ENCODE peak calls at places on chromosomes 13 and 19, in four cellular contexts. P is right lobe of liver; Y is adipocyte; F is CD8-positive, alpha-beta T cell. Z is an unnamed sample.

GRCh38 chr19:48962849-48963165 is 2.3 kb upstream of the FTL start:
- DNase-seq in Y (no peak), F (no peak), P (no peak), Z (no peak)

GRCh38 chr19:38977445-38978314 is 2.1 kb upstream of the FBXO17 start:
- DNase-seq in Y (no peak), F (no peak), P (no peak), Z (peak; percentile 30)

GRCh38 chr19:49113762-49114629 is at the start of gene LIN7B:
- DNase-seq in P (no peak), Y (peak; percentile 88), F (peak; percentile 65), Z (peak; percentile 54)

GRCh38 chr13:39350461-39350881 is 252.5 kb downstream of the LHFPL6 start:
- DNase-seq in Y (peak; percentile 16), P (no peak), F (no peak), Z (peak; percentile 17)

GRCh38 chr19:14979498-14980255 is at the start of gene SLC1A6:
- DNase-seq in P (no peak), Y (peak; percentile 2), F (no peak), Z (no peak)

GRCh38 chr13:103726808-103727207 is 660.6 kb upstream of the SLC10A2 start:
- DNase-seq in P (no peak), Y (no peak), F (no peak), Z (no peak)

GRCh38 chr19:18904334-18905057 is 8.5 kb upstream of the CERS1 start:
- DNase-seq in F (no peak), P (peak; percentile 45), Y (no peak), Z (no peak)

GRCh38 chr13:32951580-32951979 is 64.6 kb upstream of the KL start:
- DNase-seq in F (no peak), Y (no peak), P (no peak), Z (no peak)

GRCh38 chr13:26379831-26380230 is 125.9 kb downstream of the CDK8 start:
- DNase-seq in Y (no peak), P (no peak), F (no peak), Z (no peak)

GRCh38 chr19:39339636-39340035 is 2.6 kb upstream of the SAMD4B start:
- DNase-seq in P (no peak), F (no peak), Y (no peak), Z (no peak)

GRCh38 chr13:48892311-48892710 is 83.4 kb upstream of the FNDC3A start:
- DNase-seq in Y (peak; percentile 85), P (no peak), F (no peak), Z (peak; percentile 92)

GRCh38 chr13:32538234-32538620 is 368 bp downstream of the N4BP2L2 start:
- DNase-seq in F (no peak), P (peak; percentile 61), Y (peak; percentile 74), Z (peak; percentile 61)

GRCh38 chr13:66994097-66994496 is 236.0 kb downstream of the PCDH9 start:
- DNase-seq in F (no peak), P (peak; percentile 83), Y (peak; percentile 91), Z (peak; percentile 76)

GRCh38 chr13:80339578-80339840 is 1.4 kb downstream of the SPRY2 start:
- DNase-seq in Y (no peak), F (no peak), P (no peak), Z (no peak)

GRCh38 chr19:2242092-2242537 is 5.5 kb downstream of the SF3A2 start:
- DNase-seq in Y (no peak), F (no peak), P (no peak), Z (no peak)

GRCh38 chr19:2239771-2240770 is 3.4 kb downstream of the SF3A2 start:
- DNase-seq in F (peak; percentile 51), P (no peak), Y (peak; percentile 59), Z (peak; percentile 53)

GRCh38 chr19:2242811-2243210 is 6.2 kb downstream of the SF3A2 start:
- DNase-seq in P (no peak), F (no peak), Y (no peak), Z (no peak)

GRCh38 chr19:2239173-2239572 is 2.5 kb downstream of the SF3A2 start:
- DNase-seq in Y (no peak), P (no peak), F (no peak), Z (no peak)

GRCh38 chr19:2240881-2241760 is 4.5 kb downstream of the SF3A2 start:
- DNase-seq in P (no peak), F (no peak), Y (no peak), Z (no peak)
- H3K4me3 ChIP-seq in P (no peak overlapping the region), F (peak overlapping the region; percentile 68), Y (peak overlapping the region; percentile 78), Z (no peak overlapping the region)

GRCh38 chr19:5436948-5437306 is 18.3 kb upstream of the ZNRF4 start:
- DNase-seq in F (no peak), P (no peak), Y (no peak), Z (no peak)

GRCh38 chr19:5434351-5434917 is 20.8 kb upstream of the ZNRF4 start:
- DNase-seq in Y (no peak), P (no peak), F (no peak), Z (no peak)

GRCh38 chr19:5435642-5436017 is 19.6 kb upstream of the ZNRF4 start:
- DNase-seq in P (no peak), Y (no peak), F (no peak), Z (no peak)

GRCh38 chr19:5434970-5435641 is 20.1 kb upstream of the ZNRF4 start:
- DNase-seq in Y (peak; percentile 59), F (no peak), P (no peak), Z (peak; percentile 77)

DNA sequence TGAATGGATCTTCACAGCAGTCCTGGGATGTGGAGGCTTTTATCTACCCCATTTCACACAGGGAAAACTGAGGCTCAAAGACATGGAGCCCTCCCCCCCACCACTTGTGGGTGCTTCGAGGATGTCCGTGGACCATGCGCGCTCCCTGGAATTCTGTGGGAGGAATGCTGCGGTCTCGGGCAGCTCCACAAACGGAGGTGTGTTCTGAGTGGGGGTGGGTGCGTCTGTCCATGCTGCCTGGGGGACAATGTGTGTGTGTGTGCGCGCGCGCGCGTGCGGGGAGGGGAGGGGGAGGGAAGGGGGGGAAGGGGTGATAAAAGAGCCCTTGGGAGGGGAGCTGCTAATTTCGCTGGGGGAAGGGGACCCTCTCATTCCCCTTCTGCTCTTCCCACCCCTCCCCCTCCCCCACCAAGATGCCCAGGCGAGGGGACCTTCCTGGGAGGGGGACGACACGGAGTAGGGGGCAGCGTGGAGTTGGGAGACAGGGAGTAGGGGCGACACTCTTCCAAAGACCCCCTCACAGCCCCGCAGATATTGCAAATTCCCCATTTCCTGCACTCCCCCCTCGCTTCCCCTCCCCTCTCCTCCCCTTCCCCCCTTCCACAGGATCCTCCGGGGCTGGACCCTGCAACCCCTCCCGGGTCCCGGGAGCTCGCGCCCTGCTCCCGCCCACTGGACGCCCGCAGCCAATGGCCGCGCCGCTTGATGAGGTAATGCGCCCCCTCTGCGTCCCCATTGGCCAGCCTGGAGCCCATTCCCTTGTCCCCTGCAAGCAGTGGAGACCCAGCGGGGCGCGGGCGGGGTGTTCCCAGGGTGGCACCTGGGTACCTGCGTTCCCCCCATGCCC is 18.9 kb upstream of the ZNRF4 start:
- DNase-seq in F (no peak), Y (peak; percentile 69), P (no peak), Z (peak; percentile 46)
- H3K4me3 ChIP-seq in F (no peak overlapping the region), Y (no peak overlapping the region), P (no peak overlapping the region), Z (peak overlapping the region; percentile 17)

GRCh38 chr19:3868770-3869456 is at the start of gene ZFR2:
- DNase-seq in F (no peak), P (no peak), Y (no peak), Z (no peak)
- H3K4me3 ChIP-seq in F (no peak within 1 kb of the TSS), P (no peak within 1 kb of the TSS), Y (no peak within 1 kb of the TSS), Z (no peak within 1 kb of the TSS)

GRCh38 chr13:91097269-91097668 is 250.2 kb upstream of the MIR17HG start:
- DNase-seq in F (no peak), Y (no peak), P (no peak), Z (no peak)
- H3K4me3 ChIP-seq in F (no peak overlapping the region), Y (no peak overlapping the region), P (no peak overlapping the region), Z (no peak overlapping the region)

DNA sequence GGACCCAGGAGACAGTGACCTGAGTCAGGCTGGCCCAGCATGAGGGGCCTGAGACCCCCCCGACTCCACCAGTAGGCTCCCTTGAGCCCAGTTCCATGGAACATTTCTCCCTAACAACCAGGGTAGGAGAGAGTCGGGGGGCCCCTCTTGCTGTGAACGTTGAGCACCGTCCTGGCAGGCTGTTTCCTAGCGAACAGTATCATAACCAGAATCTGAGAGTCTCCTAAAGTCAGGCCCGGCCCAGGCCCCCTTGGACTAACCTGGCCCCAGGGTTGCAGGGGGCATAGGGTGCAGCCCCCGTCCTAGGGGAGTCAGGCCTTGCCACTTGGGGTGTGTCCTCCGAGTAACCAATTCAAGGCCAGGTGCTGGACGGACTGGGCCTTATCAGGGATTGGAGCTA is 13.7 kb downstream of the TMEM150B start:
- DNase-seq in P (no peak), Y (no peak), F (no peak), Z (no peak)
- H3K4me3 ChIP-seq in P (no peak overlapping the region), Y (no peak overlapping the region), F (no peak overlapping the region), Z (no peak overlapping the region)

DNA sequence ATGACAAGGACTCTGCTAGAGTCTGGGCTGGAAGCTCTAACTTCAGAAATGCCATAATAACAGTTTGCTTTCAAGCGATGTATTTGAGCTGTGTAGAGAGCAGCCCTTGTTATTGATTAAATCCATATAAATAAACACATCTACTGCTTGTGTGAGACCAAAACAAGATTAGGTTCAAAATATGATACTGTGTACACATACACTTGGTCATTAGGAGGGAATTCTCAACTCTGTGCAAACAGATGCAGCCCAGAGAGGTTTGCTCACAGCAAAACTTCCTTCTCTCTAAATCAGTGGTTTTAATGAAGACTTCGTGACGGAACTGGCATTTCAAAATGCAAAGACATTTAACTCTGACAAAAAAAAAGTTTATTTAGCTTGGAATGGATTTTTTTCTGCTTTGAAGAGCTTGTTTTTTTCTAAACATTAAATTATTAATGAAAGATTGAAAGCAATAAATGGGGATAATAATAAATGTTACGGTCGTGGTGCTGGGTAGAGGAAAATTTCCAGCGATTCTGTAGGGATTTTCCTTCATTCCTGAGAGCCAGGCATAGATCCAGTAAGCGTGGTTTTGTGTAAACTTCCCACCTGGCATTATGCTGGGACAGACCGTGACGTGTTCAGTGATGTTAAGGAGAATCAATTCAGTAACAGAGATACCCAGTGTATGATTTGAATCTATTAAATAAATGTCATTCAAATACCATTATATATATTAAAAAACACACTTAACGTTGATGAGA is 213.6 kb downstream of the TEX29 start:
- DNase-seq in F (no peak), Y (no peak), P (no peak), Z (no peak)
- H3K4me3 ChIP-seq in F (no peak overlapping the region), Y (no peak overlapping the region), P (no peak overlapping the region), Z (no peak overlapping the region)

GRCh38 chr19:21569497-21569870 is 64.1 kb downstream of the ZNF429 start:
- DNase-seq in Y (no peak), P (peak; percentile 70), F (peak; percentile 66), Z (no peak)
- H3K4me3 ChIP-seq in Y (peak overlapping the region; percentile 90), P (peak overlapping the region; percentile 61), F (no peak overlapping the region), Z (no peak overlapping the region)

GRCh38 chr19:3481241-3482090 is 1.1 kb upstream of the SMIM24 start:
- DNase-seq in Y (no peak), P (no peak), F (no peak), Z (no peak)

GRCh38 chr19:3480383-3481091 is at the start of gene SMIM24:
- DNase-seq in P (peak; percentile 80), Y (no peak), F (no peak), Z (no peak)

GRCh38 chr19:3479177-3479818 is 1.0 kb downstream of the SMIM24 start:
- DNase-seq in P (no peak), Y (peak; percentile 39), F (peak; percentile 41), Z (no peak)

GRCh38 chr19:3478409-3479176 is 1.7 kb downstream of the SMIM24 start:
- DNase-seq in F (peak; percentile 20), Y (no peak), P (no peak), Z (no peak)

GRCh38 chr19:3479819-3480215 is 508 bp downstream of the SMIM24 start:
- DNase-seq in P (no peak), Y (no peak), F (peak; percentile 22), Z (no peak)
- H3K4me3 ChIP-seq in P (no peak overlapping the region), Y (no peak overlapping the region), F (no peak overlapping the region), Z (no peak overlapping the region)

Z was measured in choroid plexus epithelial cell.